ENCODE peak calls at places on chromosomes 4 and X, in five cellular contexts. One of them, this sample, is unnamed.

GRCh38 chr4:107740950-107741701 is 21.1 kb upstream of the PAPSS1 start:
- DNase-seq in uterus: peak
- DNase-seq in tibial nerve: peak
- DNase-seq in breast epithelium: peak
- DNase-seq in IMR-90: peak
- DNase-seq in this sample: no peak

GRCh38 chr4:142811034-142811433 is 35.1 kb downstream of the INPP4B start:
- DNase-seq in uterus: no peak
- DNase-seq in tibial nerve: no peak
- DNase-seq in breast epithelium: no peak
- DNase-seq in IMR-90: no peak
- DNase-seq in this sample: no peak

GRCh38 chrX:70485466-70485865 is 40.8 kb downstream of the DLG3 start:
- DNase-seq in uterus: no peak
- DNase-seq in tibial nerve: no peak
- DNase-seq in breast epithelium: no peak
- DNase-seq in IMR-90: no peak
- DNase-seq in this sample: no peak

GRCh38 chr4:82797591-82798081 is 960 bp downstream of the SCD5 start:
- DNase-seq in uterus: peak
- DNase-seq in tibial nerve: no peak
- DNase-seq in breast epithelium: no peak
- DNase-seq in IMR-90: peak
- DNase-seq in this sample: peak

GRCh38 chrX:17706676-17707075 is 30.6 kb upstream of the SCML1 start:
- DNase-seq in uterus: no peak
- DNase-seq in tibial nerve: no peak
- DNase-seq in breast epithelium: no peak
- DNase-seq in IMR-90: peak
- DNase-seq in this sample: no peak

GRCh38 chr4:76758290-76758882 is 139.6 kb downstream of the SOWAHB start:
- DNase-seq in uterus: no peak
- DNase-seq in tibial nerve: peak
- DNase-seq in breast epithelium: no peak
- DNase-seq in IMR-90: peak
- DNase-seq in this sample: peak

GRCh38 chr4:55312491-55313101 is 33.4 kb upstream of the SRD5A3 start:
- DNase-seq in uterus: peak
- DNase-seq in tibial nerve: peak
- DNase-seq in breast epithelium: no peak
- DNase-seq in IMR-90: peak
- DNase-seq in this sample: peak

GRCh38 chr4:113423631-113424030 is 337.9 kb downstream of the CAMK2D start:
- DNase-seq in uterus: no peak
- DNase-seq in tibial nerve: no peak
- DNase-seq in breast epithelium: no peak
- DNase-seq in IMR-90: peak
- DNase-seq in this sample: no peak

GRCh38 chr4:52718123-52718522 is 33.1 kb downstream of the ERVMER34-1 start:
- DNase-seq in uterus: no peak
- DNase-seq in tibial nerve: no peak
- DNase-seq in breast epithelium: no peak
- DNase-seq in IMR-90: peak
- DNase-seq in this sample: peak

GRCh38 chrX:7889680-7890079 is 37.5 kb downstream of the PNPLA4 start:
- DNase-seq in uterus: no peak
- DNase-seq in tibial nerve: no peak
- DNase-seq in breast epithelium: no peak
- DNase-seq in IMR-90: peak
- DNase-seq in this sample: no peak

GRCh38 chr4:39495446-39496208 is 31.6 kb downstream of the UGDH start:
- DNase-seq in uterus: no peak
- DNase-seq in tibial nerve: no peak
- DNase-seq in breast epithelium: no peak
- DNase-seq in IMR-90: peak
- DNase-seq in this sample: no peak

GRCh38 chr4:149234798-149235197 is 580.8 kb downstream of the IQCM start:
- DNase-seq in uterus: no peak
- DNase-seq in tibial nerve: no peak
- DNase-seq in breast epithelium: no peak
- DNase-seq in IMR-90: no peak
- DNase-seq in this sample: no peak

GRCh38 chr4:57097711-57098110 is 12.5 kb downstream of the IGFBP7 start:
- DNase-seq in uterus: no peak
- DNase-seq in tibial nerve: no peak
- DNase-seq in breast epithelium: no peak
- DNase-seq in IMR-90: no peak
- DNase-seq in this sample: no peak

GRCh38 chr4:67883902-67884301 is at the start of gene TMPRSS11D:
- DNase-seq in uterus: no peak
- DNase-seq in tibial nerve: no peak
- DNase-seq in breast epithelium: no peak
- DNase-seq in IMR-90: no peak
- DNase-seq in this sample: no peak

GRCh38 chrX:39289827-39290226 is 488.6 kb downstream of the MID1IP1 start:
- DNase-seq in uterus: no peak
- DNase-seq in tibial nerve: no peak
- DNase-seq in breast epithelium: no peak
- DNase-seq in IMR-90: no peak
- DNase-seq in this sample: no peak

GRCh38 chr4:17347445-17347844 is 164.4 kb downstream of the QDPR start:
- DNase-seq in uterus: no peak
- DNase-seq in tibial nerve: peak
- DNase-seq in breast epithelium: no peak
- DNase-seq in IMR-90: peak
- DNase-seq in this sample: peak

GRCh38 chrX:12647230-12647629 is 144.0 kb upstream of the PRPS2 start:
- DNase-seq in uterus: no peak
- DNase-seq in tibial nerve: no peak
- DNase-seq in breast epithelium: no peak
- DNase-seq in IMR-90: no peak
- DNase-seq in this sample: no peak

GRCh38 chr4:140019619-140020367 is 134.2 kb downstream of the MAML3 start:
- DNase-seq in uterus: no peak
- DNase-seq in tibial nerve: no peak
- DNase-seq in breast epithelium: no peak
- DNase-seq in IMR-90: no peak
- DNase-seq in this sample: no peak

GRCh38 chrX:55452825-55453124 is 848 bp downstream of the MAGEH1 start:
- DNase-seq in uterus: no peak
- DNase-seq in tibial nerve: no peak
- DNase-seq in breast epithelium: no peak
- DNase-seq in IMR-90: no peak
- DNase-seq in this sample: peak

GRCh38 chr4:53914313-53915016 is 149.9 kb downstream of the CHIC2 start:
- DNase-seq in uterus: no peak
- DNase-seq in tibial nerve: no peak
- DNase-seq in breast epithelium: no peak
- DNase-seq in IMR-90: peak
- DNase-seq in this sample: no peak

GRCh38 chr4:150722908-150723362 is 141.0 kb downstream of the MAB21L2 start:
- DNase-seq in uterus: peak
- DNase-seq in tibial nerve: peak
- DNase-seq in breast epithelium: peak
- DNase-seq in IMR-90: no peak
- DNase-seq in this sample: no peak

GRCh38 chr4:8553216-8553615 is 27.0 kb upstream of the GPR78 start:
- DNase-seq in uterus: no peak
- DNase-seq in tibial nerve: no peak
- DNase-seq in breast epithelium: no peak
- DNase-seq in IMR-90: no peak
- DNase-seq in this sample: no peak

GRCh38 chr4:8552581-8553205 is 27.5 kb upstream of the GPR78 start:
- DNase-seq in uterus: no peak
- DNase-seq in tibial nerve: no peak
- DNase-seq in breast epithelium: no peak
- DNase-seq in IMR-90: no peak
- DNase-seq in this sample: no peak

GRCh38 chr4:8554555-8555100 is 25.6 kb upstream of the GPR78 start:
- DNase-seq in uterus: no peak
- DNase-seq in tibial nerve: no peak
- DNase-seq in breast epithelium: no peak
- DNase-seq in IMR-90: no peak
- DNase-seq in this sample: no peak

GRCh38 chr4:8555716-8556115 is 24.5 kb upstream of the GPR78 start:
- DNase-seq in uterus: no peak
- DNase-seq in tibial nerve: no peak
- DNase-seq in breast epithelium: no peak
- DNase-seq in IMR-90: no peak
- DNase-seq in this sample: no peak

DNA sequence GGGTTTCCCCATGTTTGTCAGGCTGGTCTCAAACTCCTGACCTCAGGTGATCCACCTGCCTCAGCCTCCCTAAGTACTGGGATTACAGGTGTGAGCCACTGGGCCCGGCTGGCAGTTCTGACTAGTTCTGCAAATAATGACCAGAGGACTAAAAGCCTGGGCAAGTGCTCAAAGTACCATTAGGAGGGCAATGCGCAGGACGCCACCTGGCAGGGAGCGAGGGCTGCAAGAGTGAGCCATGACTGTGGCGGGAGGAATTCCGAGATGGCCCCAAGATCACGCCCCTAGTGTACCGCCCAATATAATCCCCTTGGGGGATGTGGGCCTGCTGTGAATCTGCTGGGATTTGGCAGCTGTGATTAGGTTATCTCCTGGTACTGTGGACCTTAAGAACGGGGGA is 26.2 kb upstream of the GPR78 start:
- DNase-seq in uterus: no peak
- DNase-seq in tibial nerve: no peak
- DNase-seq in breast epithelium: no peak
- DNase-seq in IMR-90: no peak
- DNase-seq in this sample: no peak
- H3K4me3 ChIP-seq in uterus: no peak
- H3K4me3 ChIP-seq in tibial nerve: no peak
- H3K4me3 ChIP-seq in breast epithelium: no peak
- H3K4me3 ChIP-seq in IMR-90: no peak
- H3K4me3 ChIP-seq in this sample: no peak

GRCh38 chr4:177381762-177382310 is 60.4 kb downstream of the AGA start:
- DNase-seq in uterus: no peak
- DNase-seq in tibial nerve: no peak
- DNase-seq in breast epithelium: no peak
- DNase-seq in IMR-90: no peak
- DNase-seq in this sample: no peak

GRCh38 chr4:177385576-177386320 is 56.5 kb downstream of the AGA start:
- DNase-seq in uterus: no peak
- DNase-seq in tibial nerve: no peak
- DNase-seq in breast epithelium: no peak
- DNase-seq in IMR-90: peak
- DNase-seq in this sample: no peak

GRCh38 chr4:177384856-177385396 is 57.3 kb downstream of the AGA start:
- DNase-seq in uterus: no peak
- DNase-seq in tibial nerve: no peak
- DNase-seq in breast epithelium: no peak
- DNase-seq in IMR-90: no peak
- DNase-seq in this sample: no peak

GRCh38 chr4:177375971-177376370 is 66.3 kb downstream of the AGA start:
- DNase-seq in uterus: no peak
- DNase-seq in tibial nerve: no peak
- DNase-seq in breast epithelium: no peak
- DNase-seq in IMR-90: no peak
- DNase-seq in this sample: peak

DNA sequence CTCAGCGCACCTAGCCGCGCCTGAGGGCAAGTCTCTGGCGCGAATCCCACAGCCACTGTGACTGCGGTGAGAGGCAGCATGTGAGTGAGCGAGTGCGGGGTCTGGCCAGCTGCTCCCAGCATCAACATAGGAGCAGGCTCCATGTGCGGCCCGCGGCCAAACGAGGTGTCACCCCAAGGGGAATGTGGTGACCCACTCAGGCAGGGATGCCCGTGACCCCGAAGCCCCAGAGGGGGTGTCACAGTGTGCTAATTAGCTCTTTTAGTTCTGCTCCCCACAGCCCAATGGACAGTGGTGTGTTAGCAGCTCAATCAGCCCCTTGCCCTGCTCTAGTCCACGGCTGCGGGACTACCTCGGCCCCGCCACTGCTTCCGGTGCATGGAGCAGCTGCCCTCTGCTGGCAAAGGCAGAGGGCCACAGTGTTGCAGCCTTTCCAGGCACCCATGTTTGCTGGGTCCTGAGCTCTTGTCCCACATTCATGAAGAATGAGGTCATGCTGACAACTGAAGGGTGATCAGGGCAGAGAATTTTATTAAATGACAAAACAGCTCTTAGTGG is 61.4 kb downstream of the AGA start:
- DNase-seq in uterus: no peak
- DNase-seq in tibial nerve: no peak
- DNase-seq in breast epithelium: no peak
- DNase-seq in IMR-90: no peak
- DNase-seq in this sample: peak
- TF ChIP-seq CTCF in uterus: no peak
- TF ChIP-seq CTCF in tibial nerve: no peak
- TF ChIP-seq CTCF in breast epithelium: no peak
- TF ChIP-seq CTCF in IMR-90: peak
- TF ChIP-seq CTCF in this sample: peak

DNA sequence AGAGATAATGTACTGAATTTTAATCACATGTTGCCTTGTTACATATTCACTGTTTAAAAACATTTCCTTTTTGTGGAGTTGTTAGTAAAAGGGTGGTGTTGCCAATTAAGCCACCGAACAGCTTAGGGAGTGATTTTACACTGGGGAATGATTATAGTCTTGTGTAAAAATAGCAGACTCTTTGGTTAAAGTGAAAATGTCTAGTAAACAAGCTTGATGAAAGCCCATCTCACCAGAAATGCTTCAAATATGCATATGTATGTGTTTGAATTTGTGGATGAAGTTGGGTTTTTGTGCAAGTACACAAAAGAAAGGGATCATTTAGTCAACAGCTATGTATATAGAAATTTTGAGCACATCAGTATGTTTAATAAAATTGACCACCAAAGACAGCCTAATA is 90.2 kb downstream of the CFAP299 start:
- DNase-seq in uterus: no peak
- DNase-seq in tibial nerve: no peak
- DNase-seq in breast epithelium: no peak
- DNase-seq in IMR-90: no peak
- DNase-seq in this sample: no peak
- H3K4me3 ChIP-seq in uterus: no peak
- H3K4me3 ChIP-seq in tibial nerve: no peak
- H3K4me3 ChIP-seq in breast epithelium: no peak
- H3K4me3 ChIP-seq in IMR-90: no peak
- H3K4me3 ChIP-seq in this sample: no peak

DNA sequence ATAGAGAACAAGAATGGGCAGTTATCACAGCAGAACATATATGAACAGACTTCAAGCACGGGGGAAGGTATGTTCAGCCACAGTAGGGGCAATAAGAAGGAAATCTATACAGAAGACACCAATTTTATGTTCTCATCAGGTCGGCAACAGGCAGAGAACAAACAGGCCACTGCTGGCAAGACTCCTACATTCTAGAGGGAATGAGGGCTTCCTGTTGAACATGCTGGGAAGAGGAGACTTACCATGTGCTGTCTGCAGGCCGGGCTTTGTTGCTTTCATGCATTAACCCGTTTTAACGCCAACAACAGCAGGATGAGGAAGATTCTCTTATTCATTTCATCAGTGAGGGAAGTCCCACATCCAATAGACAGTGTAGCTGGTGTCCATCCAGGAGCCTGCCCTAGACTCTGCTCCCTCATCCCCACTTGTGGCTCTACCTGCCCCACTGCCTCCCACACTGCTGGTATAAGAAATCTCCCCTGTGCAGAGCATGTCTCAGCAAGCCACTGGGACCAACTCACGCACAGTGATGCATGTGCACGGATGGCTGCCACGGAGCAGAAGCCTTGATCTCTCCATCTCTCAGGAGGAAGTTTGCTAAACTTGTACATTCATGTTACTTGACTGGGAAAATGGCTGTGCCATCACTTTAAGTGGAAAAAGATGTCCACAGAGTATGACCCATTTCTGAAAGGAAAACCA is 84.5 kb downstream of the ACOX3 start:
- DNase-seq in uterus: peak
- DNase-seq in tibial nerve: no peak
- DNase-seq in breast epithelium: peak
- DNase-seq in IMR-90: peak
- DNase-seq in this sample: no peak
- TF ChIP-seq CTCF in uterus: no peak
- TF ChIP-seq CTCF in tibial nerve: no peak
- TF ChIP-seq CTCF in breast epithelium: no peak
- TF ChIP-seq CTCF in IMR-90: no peak
- TF ChIP-seq CTCF in this sample: no peak